ENCODE peak calls at places on chromosomes 3 and 15, in seven cellular contexts. S, H, T, Z, B, I and N are unnamed samples.

GRCh38 chr3:46337911-46338310 is 16.0 kb upstream of the CCR2 start:
- DNase-seq in S (no peak), H (no peak), T (no peak), Z (no peak), B (no peak), I (no peak), N (no peak)

GRCh38 chr3:123686254-123686653 is 101.4 kb upstream of the HACD2 start:
- DNase-seq in S (no peak), H (no peak), T (no peak), Z (no peak), B (no peak), I (no peak), N (no peak)

GRCh38 chr3:137768361-137769320 is 4.5 kb downstream of the SOX14 start:
- DNase-seq in S (no peak), H (no peak), T (no peak), Z (no peak), B (no peak), I (no peak), N (no peak)

GRCh38 chr15:66780172-66780972 is 78.3 kb downstream of the SMAD6 start:
- DNase-seq in S (no peak), H (no peak), T (no peak), Z (peak), B (no peak), I (no peak), N (no peak)

GRCh38 chr15:74025436-74025835 is 30.9 kb downstream of the PML start:
- DNase-seq in S (no peak), H (no peak), T (no peak), Z (no peak), B (peak), I (no peak), N (no peak)

GRCh38 chr15:35813573-35813972 is 267.6 kb upstream of the DPH6 start:
- DNase-seq in S (no peak), H (no peak), T (no peak), Z (no peak), B (no peak), I (no peak), N (no peak)

GRCh38 chr3:189071452-189071851 is 100.3 kb upstream of the TPRG1 start:
- DNase-seq in S (no peak), H (no peak), T (no peak), Z (no peak), B (no peak), I (no peak), N (no peak)

GRCh38 chr3:114331007-114331406 is 37.2 kb downstream of the TIGIT start:
- DNase-seq in S (no peak), H (no peak), T (no peak), Z (no peak), B (no peak), I (no peak), N (no peak)

GRCh38 chr3:175477651-175478224 is 618.6 kb downstream of the NAALADL2 start:
- DNase-seq in S (no peak), H (no peak), T (no peak), Z (no peak), B (no peak), I (no peak), N (no peak)

GRCh38 chr3:9409981-9410849 is 12.8 kb downstream of the SETD5 start:
- DNase-seq in S (no peak), H (no peak), T (no peak), Z (no peak), B (no peak), I (no peak), N (no peak)

GRCh38 chr15:82828064-82828463 is 18.6 kb downstream of the WHAMM start:
- DNase-seq in S (no peak), H (no peak), T (no peak), Z (peak), B (no peak), I (no peak), N (no peak)

GRCh38 chr3:141959531-141959920 is 83.1 kb downstream of the ATP1B3 start:
- DNase-seq in S (no peak), H (no peak), T (no peak), Z (no peak), B (no peak), I (no peak), N (no peak)

GRCh38 chr3:53109190-53109589 is 21.0 kb downstream of the RFT1 start:
- DNase-seq in S (no peak), H (no peak), T (peak), Z (peak), B (no peak), I (no peak), N (no peak)

GRCh38 chr3:114756506-114757279 is 390.4 kb downstream of the ZBTB20 start:
- DNase-seq in S (no peak), H (no peak), T (no peak), Z (peak), B (no peak), I (peak), N (no peak)

GRCh38 chr3:32428092-32429068 is 36.7 kb downstream of the CMTM7 start:
- DNase-seq in S (no peak), H (no peak), T (no peak), Z (no peak), B (no peak), I (no peak), N (no peak)

GRCh38 chr15:70140031-70140542 is 42.4 kb upstream of the TLE3 start:
- DNase-seq in S (no peak), H (no peak), T (no peak), Z (no peak), B (peak), I (no peak), N (no peak)